ENCODE peak calls at places on chromosomes 3 and 15, in seven cellular contexts. H is GM12878, F is lower lobe of right lung, V is fibroblast of the aortic adventitia, K is endothelial cell, T is heart right ventricle, Y is body of pancreas. B is an unnamed sample.

GRCh38 chr3:18657858-18658820 is 233.0 kb upstream of the SATB1 start:
- DNase-seq in F (no peak), T (no peak), H (no peak), K (no peak), Y (peak; percentile 23), V (no peak), B (no peak)

GRCh38 chr3:57810471-57811144 is 54.5 kb downstream of the SLMAP start:
- DNase-seq in T (no peak), F (no peak), K (no peak), Y (no peak), V (no peak), H (no peak), B (no peak)

GRCh38 chr3:71304684-71305083 is 278.8 kb downstream of the FOXP1 start:
- DNase-seq in T (peak; percentile 21), H (no peak), K (no peak), F (no peak), V (peak; percentile 84), Y (no peak), B (no peak)

GRCh38 chr3:12148183-12148940 is 10.3 kb downstream of the TIMP4 start:
- DNase-seq in V (peak; percentile 30), K (no peak), Y (no peak), H (no peak), F (no peak), T (peak; percentile 19), B (no peak)

GRCh38 chr15:81274255-81274654 is 49.7 kb downstream of the STARD5 start:
- DNase-seq in H (no peak), Y (no peak), F (no peak), T (no peak), K (no peak), V (no peak), B (no peak)

GRCh38 chr3:129120254-129121004 is 1.2 kb downstream of the RAB43 start:
- DNase-seq in T (peak; percentile 92), K (peak; percentile 74), V (peak; percentile 84), H (peak; percentile 89), F (peak; percentile 95), Y (peak; percentile 90), B (peak; percentile 55)

GRCh38 chr3:52257911-52258310 is 12.4 kb downstream of the PPM1M start:
- DNase-seq in T (no peak), V (peak; percentile 83), K (no peak), H (no peak), F (no peak), Y (no peak), B (no peak)

GRCh38 chr15:68564173-68564572 is 14.6 kb upstream of the CORO2B start:
- DNase-seq in F (no peak), K (no peak), H (no peak), Y (no peak), V (no peak), T (no peak), B (no peak)

GRCh38 chr15:23518104-23518503 is 47.4 kb upstream of the MKRN3 start:
- DNase-seq in V (no peak), F (no peak), H (no peak), T (no peak), K (no peak), Y (no peak), B (no peak)

GRCh38 chr3:20076296-20076997 is 36.2 kb downstream of the KAT2B start:
- DNase-seq in K (no peak), V (no peak), F (no peak), H (no peak), Y (no peak), T (no peak), B (no peak)

GRCh38 chr3:5205165-5205941 is 17.8 kb downstream of the EDEM1 start:
- DNase-seq in K (no peak), Y (no peak), T (no peak), V (peak; percentile 87), F (no peak), H (peak; percentile 86), B (no peak)

GRCh38 chr3:38131621-38132369 is 5.1 kb downstream of the ACAA1 start:
- DNase-seq in H (no peak), Y (peak; percentile 14), F (peak; percentile 47), K (peak; percentile 72), V (peak; percentile 42), T (no peak), B (no peak)

GRCh38 chr15:45023659-45024320 is 795 bp downstream of the SORD start:
- DNase-seq in K (no peak), Y (no peak), H (no peak), T (no peak), V (peak; percentile 14), F (no peak), B (no peak)

GRCh38 chr3:149501524-149501923 is 27.0 kb downstream of the TM4SF4 start:
- DNase-seq in H (no peak), Y (no peak), F (no peak), T (no peak), K (no peak), V (peak; percentile 88), B (no peak)

GRCh38 chr3:65545429-65545828 is 493.3 kb downstream of the MAGI1 start:
- DNase-seq in T (no peak), V (peak; percentile 27), Y (no peak), H (no peak), F (no peak), K (no peak), B (no peak)

DNA sequence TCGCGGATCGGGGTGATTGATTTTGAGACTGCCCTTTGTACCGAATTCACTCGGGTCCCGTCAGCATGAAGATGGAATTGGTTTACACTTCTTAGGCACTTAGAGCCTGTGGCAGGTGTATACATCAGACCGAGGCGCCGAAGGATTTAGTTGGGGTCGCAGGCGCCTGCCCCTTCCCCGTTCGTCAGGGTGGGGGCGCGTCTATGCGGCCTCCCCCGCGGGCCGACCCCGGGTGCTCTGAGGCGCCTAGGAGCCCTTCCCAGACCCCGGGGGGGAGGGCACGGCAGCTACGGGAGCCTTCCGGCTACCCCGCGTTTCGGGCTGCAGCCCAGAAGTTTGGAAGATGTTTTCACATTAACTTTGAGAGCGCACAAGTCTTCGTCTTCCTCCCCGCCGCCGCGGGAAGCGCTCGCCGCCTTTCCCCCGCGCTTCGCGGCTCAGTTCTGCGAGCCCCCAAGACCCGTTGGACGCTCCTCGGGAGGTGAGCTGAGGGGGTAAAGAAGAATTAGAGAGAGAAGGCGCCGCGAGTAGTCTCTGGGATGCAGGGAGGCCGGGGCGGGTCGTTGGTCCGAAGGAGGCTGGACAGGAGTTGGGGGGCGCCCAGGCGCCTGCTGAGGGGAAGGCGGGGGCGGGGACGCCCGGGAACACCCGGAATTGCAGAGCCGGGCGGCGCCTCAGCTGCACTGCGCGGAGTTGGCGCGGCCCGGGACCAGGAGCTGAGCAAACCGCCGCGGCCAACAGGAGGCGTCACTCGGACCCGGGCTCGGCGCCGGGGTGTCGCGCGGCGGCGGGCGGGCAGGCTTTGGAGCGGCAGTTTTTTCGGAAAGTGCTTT is 737 bp downstream of the TIPARP start:
- DNase-seq in T (peak; percentile 65), K (peak; percentile 58), F (peak; percentile 81), H (no peak), Y (peak; percentile 47), V (peak; percentile 53), B (peak; percentile 68)
- TF ChIP-seq CTCF in T (peak; percentile 57), K (peak; percentile 70), F (peak; percentile 57), H (no peak), Y (peak; percentile 48), V (peak; percentile 18), B (peak; percentile 34)

GRCh38 chr15:98806275-98806895 is 158.0 kb downstream of the IGF1R start:
- DNase-seq in T (no peak), V (no peak), K (no peak), Y (no peak), H (no peak), F (no peak), B (no peak)

GRCh38 chr15:98803228-98804056 is 155.1 kb downstream of the IGF1R start:
- DNase-seq in T (no peak), Y (no peak), V (peak; percentile 29), K (no peak), F (no peak), H (no peak), B (no peak)

GRCh38 chr15:98804057-98804380 is 155.7 kb downstream of the IGF1R start:
- DNase-seq in H (no peak), V (peak; percentile 19), Y (no peak), T (no peak), K (no peak), F (no peak), B (no peak)

GRCh38 chr15:98807262-98807661 is 158.9 kb downstream of the IGF1R start:
- DNase-seq in K (no peak), V (peak; percentile 94), Y (no peak), F (no peak), T (no peak), H (no peak), B (no peak)

DNA sequence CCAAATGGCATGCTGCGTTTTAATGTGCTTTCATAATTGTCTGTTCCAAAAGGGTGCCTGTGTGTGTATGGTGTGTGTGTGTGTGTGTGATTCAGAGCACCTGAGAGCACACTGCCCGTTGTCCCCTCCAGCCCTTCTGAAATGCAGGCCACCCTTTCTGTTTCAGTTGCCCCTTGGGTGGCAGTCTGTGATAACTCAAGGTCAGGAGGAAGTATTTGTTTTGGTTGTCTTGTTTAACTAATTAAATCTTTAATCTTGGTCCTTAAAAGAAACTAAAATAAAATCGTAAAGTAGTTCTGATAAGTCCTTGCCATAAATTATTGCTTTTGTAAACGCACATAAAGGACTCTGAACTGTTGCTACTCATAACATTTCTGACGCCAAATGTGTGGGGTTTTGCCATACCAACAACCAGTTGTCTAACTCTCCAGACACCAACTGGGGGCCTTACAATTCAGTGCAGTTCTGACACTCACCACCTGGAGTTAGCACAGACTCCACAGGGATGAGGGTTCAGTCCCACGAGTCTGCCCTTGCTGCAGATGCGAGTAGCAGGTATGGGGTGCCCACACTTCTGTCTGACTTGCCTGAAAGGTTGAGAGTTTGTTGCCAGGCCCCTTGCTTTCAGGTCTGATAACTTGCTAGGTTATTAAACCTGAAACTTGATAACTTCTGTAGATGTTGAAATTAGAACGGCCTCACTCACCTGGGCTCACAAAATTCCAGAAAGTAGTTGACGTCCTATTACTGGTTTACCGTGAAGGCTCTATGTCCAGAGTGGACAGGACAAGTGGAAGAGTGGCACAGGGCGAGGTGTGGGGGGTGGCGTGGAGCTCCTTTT is 157.3 kb downstream of the IGF1R start:
- DNase-seq in T (no peak), V (no peak), Y (no peak), F (no peak), H (no peak), K (no peak), B (no peak)
- TF ChIP-seq CTCF in T (no peak), V (peak; percentile 28), Y (peak; percentile 34), F (no peak), H (no peak), K (peak; percentile 33), B (peak; percentile 41)

DNA sequence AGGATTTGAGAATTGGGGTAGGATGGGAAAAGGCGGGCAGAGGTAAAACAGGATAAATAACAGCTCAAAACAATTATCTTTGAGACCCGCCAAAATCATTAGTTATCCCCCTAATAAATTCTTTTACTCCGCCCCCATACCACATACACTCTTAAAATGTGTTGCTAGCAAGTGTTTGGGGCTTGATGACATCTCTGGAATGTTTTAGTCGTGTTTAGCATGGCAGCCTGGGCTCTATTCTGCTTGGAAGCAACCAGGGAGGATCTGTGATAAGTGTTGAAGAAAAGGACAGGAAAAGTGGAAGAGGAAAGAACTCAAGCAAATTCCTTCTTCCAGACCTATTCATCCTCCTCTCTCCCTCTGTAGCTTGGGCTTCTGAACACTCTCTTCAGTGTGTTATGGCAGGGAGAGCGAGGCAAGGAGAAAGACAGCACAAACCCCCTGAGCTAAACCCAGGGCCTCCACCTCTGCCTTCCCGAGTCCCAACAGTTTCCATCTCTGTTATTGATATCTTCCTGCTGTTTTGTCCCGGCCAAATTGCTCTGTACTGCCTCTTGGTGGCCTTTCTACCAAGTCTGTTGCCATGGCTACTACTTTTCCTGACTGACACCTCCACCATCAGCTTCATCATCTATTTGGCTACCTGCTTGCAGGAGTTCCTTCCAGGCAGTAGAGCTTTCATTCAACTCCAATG is 135.8 kb downstream of the RPL22L1 start:
- DNase-seq in Y (no peak), H (no peak), F (no peak), V (no peak), K (no peak), T (no peak), B (no peak)
- TF ChIP-seq CTCF in Y (no peak), H (no peak), F (no peak), V (no peak), K (no peak), T (no peak), B (no peak)

GRCh38 chr3:46395210-46395661 is 11.6 kb downstream of the CCR5AS start:
- DNase-seq in H (no peak), F (no peak), T (no peak), K (no peak), V (no peak), Y (no peak), B (no peak)
- TF ChIP-seq CTCF in H (peak; percentile 27), F (no peak), T (no peak), K (no peak), V (no peak), Y (no peak), B (no peak)

B was measured in mesothelial cell of epicardium.